ENCODE peak calls at places on chromosome 7, in ten cellular contexts. W, R, A, S, L, B, C, E, G and U are unnamed samples.

GRCh38 chr7:14602851-14603250 is 299.7 kb downstream of the DGKB start:
- DNase-seq in W (no peak), R (no peak), A (no peak), S (no peak), L (no peak), B (no peak), C (no peak), E (no peak), G (no peak), U (no peak)

GRCh38 chr7:19575909-19576557 is 132.8 kb downstream of the POLR1F start:
- DNase-seq in W (no peak), R (no peak), A (no peak), S (no peak), L (no peak), B (no peak), C (no peak), E (no peak), G (no peak), U (no peak)

GRCh38 chr7:134920026-134920758 is 66.1 kb upstream of the AGBL3 start:
- DNase-seq in W (peak), R (peak), A (no peak), S (no peak), L (peak), B (no peak), C (peak), E (no peak), G (peak), U (no peak)

GRCh38 chr7:22633954-22634474 is 93.0 kb upstream of the IL6 start:
- DNase-seq in W (no peak), R (no peak), A (no peak), S (no peak), L (no peak), B (no peak), C (no peak), E (no peak), G (no peak), U (no peak)

GRCh38 chr7:141700848-141701371 is 1.1 kb downstream of the DENND11 start:
- DNase-seq in W (no peak), R (no peak), A (peak), S (no peak), L (no peak), B (no peak), C (no peak), E (no peak), G (peak), U (no peak)

GRCh38 chr7:90660100-90660499 is 64.0 kb downstream of the CDK14 start:
- DNase-seq in W (no peak), R (no peak), A (no peak), S (no peak), L (no peak), B (no peak), C (no peak), E (no peak), G (no peak), U (no peak)

GRCh38 chr7:33979807-33980355 is 74.5 kb downstream of the BMPER start:
- DNase-seq in W (peak), R (peak), A (no peak), S (no peak), L (no peak), B (no peak), C (no peak), E (no peak), G (peak), U (no peak)

GRCh38 chr7:84582747-84583146 is 388.2 kb upstream of the SEMA3A start:
- DNase-seq in W (no peak), R (no peak), A (no peak), S (no peak), L (no peak), B (no peak), C (no peak), E (no peak), G (no peak), U (no peak)

GRCh38 chr7:26862806-26863205 is 1.6 kb downstream of the SKAP2 start:
- DNase-seq in W (no peak), R (no peak), A (no peak), S (no peak), L (no peak), B (no peak), C (no peak), E (no peak), G (no peak), U (no peak)

GRCh38 chr7:15753834-15754600 is 67.5 kb upstream of the MEOX2 start:
- DNase-seq in W (no peak), R (no peak), A (no peak), S (no peak), L (no peak), B (no peak), C (no peak), E (no peak), G (peak), U (no peak)

GRCh38 chr7:89029864-89030263 is 234.3 kb upstream of the TEX47 start:
- DNase-seq in W (no peak), R (no peak), A (no peak), S (no peak), L (no peak), B (no peak), C (no peak), E (no peak), G (peak), U (no peak)

GRCh38 chr7:116447980-116448839 is 51.3 kb upstream of the CAV2 start:
- DNase-seq in W (no peak), R (no peak), A (no peak), S (no peak), L (no peak), B (no peak), C (no peak), E (no peak), G (no peak), U (no peak)

GRCh38 chr7:83819911-83820310 is 171.0 kb upstream of the SEMA3E start:
- DNase-seq in W (no peak), R (no peak), A (no peak), S (no peak), L (no peak), B (no peak), C (no peak), E (no peak), G (peak), U (no peak)

GRCh38 chr7:16891338-16891737 is 9.6 kb upstream of the AGR3 start:
- DNase-seq in W (peak), R (no peak), A (no peak), S (no peak), L (peak), B (no peak), C (peak), E (no peak), G (peak), U (peak)

GRCh38 chr7:10483671-10484070 is 490.0 kb upstream of the PHF14 start:
- DNase-seq in W (no peak), R (no peak), A (no peak), S (no peak), L (no peak), B (no peak), C (no peak), E (no peak), G (no peak), U (no peak)

GRCh38 chr7:120994512-120995363 is 6.2 kb downstream of the CPED1 start:
- DNase-seq in W (no peak), R (no peak), A (no peak), S (no peak), L (no peak), B (no peak), C (no peak), E (no peak), G (no peak), U (no peak)

GRCh38 chr7:7732566-7733290 is 14.3 kb upstream of the RPA3 start:
- DNase-seq in W (peak), R (peak), A (no peak), S (no peak), L (peak), B (no peak), C (no peak), E (no peak), G (peak), U (no peak)

GRCh38 chr7:71710442-71710841 is 578.5 kb downstream of the GALNT17 start:
- DNase-seq in W (no peak), R (no peak), A (no peak), S (no peak), L (no peak), B (no peak), C (no peak), E (no peak), G (no peak), U (no peak)

GRCh38 chr7:27142562-27143021 is 889 bp downstream of the HOXA5 start:
- DNase-seq in W (no peak), R (no peak), A (no peak), S (no peak), L (no peak), B (no peak), C (no peak), E (peak), G (no peak), U (no peak)

GRCh38 chr7:3301831-3302618 is 973 bp downstream of the SDK1 start:
- DNase-seq in W (peak), R (no peak), A (no peak), S (peak), L (peak), B (peak), C (no peak), E (no peak), G (peak), U (no peak)

GRCh38 chr7:73903321-73904218 is 42.6 kb downstream of the TMEM270 start:
- DNase-seq in W (no peak), R (no peak), A (no peak), S (no peak), L (no peak), B (no peak), C (no peak), E (peak), G (no peak), U (no peak)

GRCh38 chr7:121024568-121025055 is 36.1 kb downstream of the CPED1 start:
- DNase-seq in W (no peak), R (no peak), A (no peak), S (no peak), L (no peak), B (no peak), C (no peak), E (no peak), G (no peak), U (no peak)

GRCh38 chr7:1849351-1849951 is 179.4 kb downstream of the ELFN1 start:
- DNase-seq in W (no peak), R (no peak), A (no peak), S (no peak), L (no peak), B (no peak), C (no peak), E (peak), G (no peak), U (no peak)

GRCh38 chr7:114806590-114807167 is 115.2 kb upstream of the MDFIC start:
- DNase-seq in W (peak), R (no peak), A (no peak), S (no peak), L (no peak), B (no peak), C (no peak), E (no peak), G (peak), U (no peak)

GRCh38 chr7:3559178-3559765 is 258.2 kb downstream of the SDK1 start:
- DNase-seq in W (peak), R (no peak), A (no peak), S (no peak), L (peak), B (no peak), C (no peak), E (no peak), G (peak), U (no peak)

GRCh38 chr7:74267756-74268565 is 13.8 kb upstream of the RFC2 start:
- DNase-seq in W (no peak), R (no peak), A (no peak), S (no peak), L (no peak), B (no peak), C (no peak), E (no peak), G (no peak), U (no peak)

GRCh38 chr7:155907450-155908177 is 95.4 kb upstream of the SHH start:
- DNase-seq in W (no peak), R (no peak), A (no peak), S (no peak), L (no peak), B (no peak), C (no peak), E (peak), G (no peak), U (no peak)

GRCh38 chr7:103560136-103560535 is 114.1 kb upstream of the SLC26A5 start:
- DNase-seq in W (no peak), R (no peak), A (no peak), S (no peak), L (no peak), B (no peak), C (no peak), E (no peak), G (no peak), U (no peak)

GRCh38 chr7:36154255-36155212 is 1.5 kb downstream of the EEPD1 start:
- DNase-seq in W (no peak), R (no peak), A (no peak), S (peak), L (no peak), B (no peak), C (no peak), E (peak), G (no peak), U (no peak)

GRCh38 chr7:65269150-65269856 is 104.4 kb upstream of the ZNF92 start:
- DNase-seq in W (peak), R (no peak), A (no peak), S (peak), L (peak), B (peak), C (peak), E (no peak), G (no peak), U (peak)

GRCh38 chr7:29075621-29076020 is 70.7 kb downstream of the CPVL start:
- DNase-seq in W (no peak), R (no peak), A (no peak), S (no peak), L (no peak), B (no peak), C (no peak), E (no peak), G (no peak), U (no peak)

GRCh38 chr7:102444961-102445673 is 11.7 kb downstream of the ORAI2 start:
- DNase-seq in W (no peak), R (no peak), A (no peak), S (no peak), L (no peak), B (no peak), C (no peak), E (no peak), G (no peak), U (no peak)

GRCh38 chr7:143978585-143978984 is 21.5 kb upstream of the OR6B1 start:
- DNase-seq in W (no peak), R (no peak), A (no peak), S (no peak), L (no peak), B (no peak), C (no peak), E (no peak), G (no peak), U (no peak)

GRCh38 chr7:118185163-118185860 is 1.3 kb downstream of the LSM8 start:
- DNase-seq in W (peak), R (peak), A (no peak), S (no peak), L (peak), B (no peak), C (no peak), E (no peak), G (no peak), U (no peak)

GRCh38 chr7:149875396-149875795 is 1.6 kb downstream of the ATP6V0E2 start:
- DNase-seq in W (no peak), R (no peak), A (no peak), S (no peak), L (no peak), B (no peak), C (no peak), E (no peak), G (no peak), U (no peak)

GRCh38 chr7:33743594-33743993 is 161.7 kb upstream of the BMPER start:
- DNase-seq in W (peak), R (peak), A (no peak), S (no peak), L (peak), B (no peak), C (no peak), E (peak), G (peak), U (no peak)

GRCh38 chr7:36207451-36208291 is 54.6 kb downstream of the EEPD1 start:
- DNase-seq in W (peak), R (peak), A (no peak), S (no peak), L (peak), B (no peak), C (peak), E (peak), G (peak), U (no peak)

GRCh38 chr7:46774515-46774914 is 807.4 kb downstream of the TNS3 start:
- DNase-seq in W (no peak), R (no peak), A (no peak), S (no peak), L (no peak), B (no peak), C (no peak), E (peak), G (no peak), U (no peak)